ENCODE peak calls at places on chromosomes 12 and 14, in four cellular contexts. One of them, this sample, is unnamed.

GRCh38 chr12:46071335-46071734 is 81.0 kb upstream of the SCAF11 start:
- DNase-seq in GM12878: no peak
- DNase-seq in HCT116: no peak
- DNase-seq in K562: no peak
- DNase-seq in this sample: peak

GRCh38 chr12:55733021-55733555 is 4.3 kb upstream of the CD63 start:
- DNase-seq in HCT116: no peak
- DNase-seq in K562: no peak
- DNase-seq in GM12878: no peak
- DNase-seq in this sample: no peak

GRCh38 chr14:93299831-93300230 is 33.0 kb downstream of the BTBD7 start:
- DNase-seq in HCT116: no peak
- DNase-seq in GM12878: no peak
- DNase-seq in K562: no peak
- DNase-seq in this sample: no peak

GRCh38 chr12:84822541-84822940 is 90.1 kb downstream of the SLC6A15 start:
- DNase-seq in K562: no peak
- DNase-seq in GM12878: no peak
- DNase-seq in HCT116: no peak
- DNase-seq in this sample: no peak

GRCh38 chr12:51240971-51241370 is 2.3 kb downstream of the DAZAP2 start:
- DNase-seq in K562: no peak
- DNase-seq in GM12878: no peak
- DNase-seq in HCT116: no peak
- DNase-seq in this sample: no peak

GRCh38 chr14:89424241-89424640 is 7.2 kb upstream of the FOXN3 start:
- DNase-seq in HCT116: no peak
- DNase-seq in K562: no peak
- DNase-seq in GM12878: no peak
- DNase-seq in this sample: no peak

GRCh38 chr12:53468286-53468685 is 16.4 kb downstream of the PCBP2 start:
- DNase-seq in HCT116: no peak
- DNase-seq in GM12878: no peak
- DNase-seq in K562: no peak
- DNase-seq in this sample: no peak

GRCh38 chr12:94244165-94245133 is 96.1 kb downstream of the PLXNC1 start:
- DNase-seq in K562: no peak
- DNase-seq in HCT116: no peak
- DNase-seq in GM12878: no peak
- DNase-seq in this sample: no peak

GRCh38 chr12:12724421-12725085 is 7.4 kb downstream of the CDKN1B start:
- DNase-seq in HCT116: no peak
- DNase-seq in K562: peak
- DNase-seq in GM12878: no peak
- DNase-seq in this sample: no peak

GRCh38 chr14:104887623-104888488 is 22.8 kb downstream of the CEP170B start:
- DNase-seq in GM12878: no peak
- DNase-seq in HCT116: no peak
- DNase-seq in K562: no peak
- DNase-seq in this sample: no peak

GRCh38 chr12:19298837-19299605 is 140.3 kb upstream of the AEBP2 start:
- DNase-seq in K562: no peak
- DNase-seq in GM12878: no peak
- DNase-seq in HCT116: no peak
- DNase-seq in this sample: no peak

GRCh38 chr14:70887207-70888150 is 19.8 kb upstream of the PCNX1 start:
- DNase-seq in GM12878: peak
- DNase-seq in HCT116: no peak
- DNase-seq in K562: no peak
- DNase-seq in this sample: no peak

GRCh38 chr12:29672580-29672979 is 111.2 kb downstream of the TMTC1 start:
- DNase-seq in HCT116: no peak
- DNase-seq in GM12878: no peak
- DNase-seq in K562: no peak
- DNase-seq in this sample: no peak

GRCh38 chr12:30779578-30779977 is 24.8 kb upstream of the CAPRIN2 start:
- DNase-seq in K562: no peak
- DNase-seq in HCT116: no peak
- DNase-seq in GM12878: no peak
- DNase-seq in this sample: no peak

GRCh38 chr12:113647048-113647447 is 175.4 kb upstream of the LHX5 start:
- DNase-seq in K562: no peak
- DNase-seq in GM12878: no peak
- DNase-seq in HCT116: peak
- DNase-seq in this sample: no peak

GRCh38 chr12:21942377-21942703 is 1.1 kb upstream of the ABCC9 start:
- DNase-seq in K562: no peak
- DNase-seq in GM12878: no peak
- DNase-seq in HCT116: no peak
- DNase-seq in this sample: no peak

GRCh38 chr12:29638528-29638927 is 141.0 kb upstream of the OVCH1 start:
- DNase-seq in HCT116: no peak
- DNase-seq in GM12878: no peak
- DNase-seq in K562: no peak
- DNase-seq in this sample: no peak

GRCh38 chr12:103840881-103841689 is at the start of gene NT5DC3:
- DNase-seq in GM12878: peak
- DNase-seq in HCT116: peak
- DNase-seq in K562: peak
- DNase-seq in this sample: peak

GRCh38 chr14:50943943-50944646 is at the start of gene PYGL:
- DNase-seq in K562: peak
- DNase-seq in GM12878: no peak
- DNase-seq in HCT116: peak
- DNase-seq in this sample: peak

GRCh38 chr14:75697371-75697770 is 36.3 kb downstream of the TTLL5 start:
- DNase-seq in K562: no peak
- DNase-seq in GM12878: no peak
- DNase-seq in HCT116: no peak
- DNase-seq in this sample: no peak

GRCh38 chr12:87439990-87440827 is 589.0 kb downstream of the C12orf50 start:
- DNase-seq in GM12878: no peak
- DNase-seq in K562: no peak
- DNase-seq in HCT116: peak
- DNase-seq in this sample: peak

GRCh38 chr14:102928412-102929348 is 6.2 kb downstream of the AMN start:
- DNase-seq in K562: no peak
- DNase-seq in GM12878: no peak
- DNase-seq in HCT116: peak
- DNase-seq in this sample: no peak

GRCh38 chr12:11877869-11878780 is 192.6 kb upstream of the BCL2L14 start:
- DNase-seq in K562: no peak
- DNase-seq in HCT116: no peak
- DNase-seq in GM12878: no peak
- DNase-seq in this sample: no peak

GRCh38 chr12:10082057-10082874 is 16.5 kb downstream of the CLEC1A start:
- DNase-seq in GM12878: no peak
- DNase-seq in K562: no peak
- DNase-seq in HCT116: no peak
- DNase-seq in this sample: no peak

GRCh38 chr14:54440870-54441868 is at the start of gene CNIH1:
- DNase-seq in HCT116: peak
- DNase-seq in GM12878: peak
- DNase-seq in K562: peak
- DNase-seq in this sample: peak

GRCh38 chr14:54440037-54440436 is 1.1 kb downstream of the CNIH1 start:
- DNase-seq in GM12878: no peak
- DNase-seq in HCT116: no peak
- DNase-seq in K562: no peak
- DNase-seq in this sample: no peak

GRCh38 chr14:54440454-54440853 is 720 bp downstream of the CNIH1 start:
- DNase-seq in GM12878: no peak
- DNase-seq in K562: no peak
- DNase-seq in HCT116: no peak
- DNase-seq in this sample: no peak

GRCh38 chr14:54435500-54435981 is 5.6 kb downstream of the CNIH1 start:
- DNase-seq in HCT116: no peak
- DNase-seq in GM12878: no peak
- DNase-seq in K562: peak
- DNase-seq in this sample: no peak

GRCh38 chr14:54438703-54439102 is 2.5 kb downstream of the CNIH1 start:
- DNase-seq in HCT116: no peak
- DNase-seq in GM12878: no peak
- DNase-seq in K562: no peak
- DNase-seq in this sample: no peak
- TF ChIP-seq JUND in HCT116: no peak
- TF ChIP-seq JUND in GM12878: no peak
- TF ChIP-seq JUND in K562: no peak
- TF ChIP-seq JUND in this sample: no peak

GRCh38 chr14:37247777-37248461 is 50.2 kb downstream of the MIPOL1 start:
- DNase-seq in K562: no peak
- DNase-seq in GM12878: no peak
- DNase-seq in HCT116: no peak
- DNase-seq in this sample: no peak
- TF ChIP-seq JUND in K562: no peak
- TF ChIP-seq JUND in GM12878: no peak
- TF ChIP-seq JUND in HCT116: no peak
- TF ChIP-seq JUND in this sample: no peak

GRCh38 chr12:44942714-44943113 is 66.6 kb upstream of the NELL2 start:
- DNase-seq in GM12878: no peak
- DNase-seq in HCT116: no peak
- DNase-seq in K562: no peak
- DNase-seq in this sample: no peak
- TF ChIP-seq JUND in GM12878: no peak
- TF ChIP-seq JUND in HCT116: no peak
- TF ChIP-seq JUND in K562: no peak
- TF ChIP-seq JUND in this sample: no peak

DNA sequence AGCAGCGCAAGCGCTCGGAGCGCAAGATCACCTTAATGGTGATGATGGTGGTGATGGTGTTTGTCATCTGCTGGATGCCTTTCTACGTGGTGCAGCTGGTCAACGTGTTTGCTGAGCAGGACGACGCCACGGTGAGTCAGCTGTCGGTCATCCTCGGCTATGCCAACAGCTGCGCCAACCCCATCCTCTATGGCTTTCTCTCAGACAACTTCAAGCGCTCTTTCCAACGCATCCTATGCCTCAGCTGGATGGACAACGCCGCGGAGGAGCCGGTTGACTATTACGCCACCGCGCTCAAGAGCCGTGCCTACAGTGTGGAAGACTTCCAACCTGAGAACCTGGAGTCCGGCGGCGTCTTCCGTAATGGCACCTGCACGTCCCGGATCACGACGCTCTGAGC is 2.5 kb downstream of the SSTR1 start:
- DNase-seq in K562: no peak
- DNase-seq in GM12878: no peak
- DNase-seq in HCT116: no peak
- DNase-seq in this sample: no peak
- TF ChIP-seq JUND in K562: no peak
- TF ChIP-seq JUND in GM12878: no peak
- TF ChIP-seq JUND in HCT116: no peak
- TF ChIP-seq JUND in this sample: no peak

GRCh38 chr14:91387135-91387849 is 30.3 kb downstream of the CCDC88C start:
- DNase-seq in GM12878: no peak
- DNase-seq in K562: no peak
- DNase-seq in HCT116: no peak
- DNase-seq in this sample: no peak
- TF ChIP-seq JUND in GM12878: no peak
- TF ChIP-seq JUND in K562: no peak
- TF ChIP-seq JUND in HCT116: no peak
- TF ChIP-seq JUND in this sample: no peak